ENCODE peak calls at places on chromosome 11, in five cellular contexts. U is endothelial cell; S is CD4-positive, CD25-positive, alpha-beta regulatory T cell; D is chondrocyte; M is NCI-H2029 treated with DMSO at 0.1 percent for 48 hours. A is an unnamed sample.

GRCh38 chr11:69044111-69045013 is 4.4 kb upstream of the TPCN2 start:
- DNase-seq in M (no peak), S (no peak), U (peak; percentile 63), D (no peak), A (no peak)

GRCh38 chr11:112962854-112963367 is 1.7 kb downstream of the NCAM1 start:
- DNase-seq in S (no peak), D (peak; percentile 68), U (peak; percentile 44), M (peak; percentile 68), A (peak; percentile 1)

GRCh38 chr11:46560300-46561025 is 33.4 kb downstream of the AMBRA1 start:
- DNase-seq in M (peak; percentile 85), S (peak; percentile 39), D (no peak), U (no peak), A (no peak)

GRCh38 chr11:123438191-123438627 is 8.1 kb downstream of the GRAMD1B start:
- DNase-seq in S (no peak), U (no peak), D (no peak), M (no peak), A (no peak)

GRCh38 chr11:118286545-118286944 is 18.0 kb upstream of the CD3E start:
- DNase-seq in M (no peak), D (no peak), S (no peak), U (no peak), A (no peak)

GRCh38 chr11:68677432-68677831 is 6.9 kb upstream of the GAL start:
- DNase-seq in S (no peak), M (no peak), D (peak; percentile 38), U (no peak), A (no peak)

GRCh38 chr11:67491276-67492068 is 8.6 kb downstream of the AIP start:
- DNase-seq in D (no peak), M (no peak), U (no peak), S (no peak), A (peak; percentile 10)

GRCh38 chr11:5204787-5205186 is 4.3 kb upstream of the OR51V1 start:
- DNase-seq in U (peak; percentile 16), D (no peak), M (no peak), S (no peak), A (no peak)

GRCh38 chr11:60950933-60951610 is 904 bp downstream of the SLC15A3 start:
- DNase-seq in U (peak; percentile 27), D (no peak), S (peak; percentile 29), M (no peak), A (peak; percentile 65)